ENCODE peak calls at places on chromosomes 1 and 21, in nine cellular contexts. R, E, F, G, Y, S, W, K and H are unnamed samples.

GRCh38 chr1:235069577-235070563 is 58.8 kb downstream of the TOMM20 start:
- DNase-seq in R (peak; percentile 93), E (peak; percentile 78), F (no peak), G (peak; percentile 95), Y (peak; percentile 80), S (peak; percentile 98), W (peak; percentile 82), K (no peak), H (peak; percentile 99)

GRCh38 chr1:2003564-2004131 is at the start of gene CFAP74:
- DNase-seq in R (no peak), E (peak; percentile 30), F (peak; percentile 8), G (no peak), Y (no peak), S (peak; percentile 18), W (no peak), K (no peak), H (no peak)

GRCh38 chr1:11521605-11522399 is 42.8 kb downstream of the DISP3 start:
- DNase-seq in R (no peak), E (no peak), F (no peak), G (no peak), Y (no peak), S (no peak), W (no peak), K (no peak), H (no peak)

GRCh38 chr1:32966900-32967299 is 2.3 kb upstream of the RNF19B start:
- DNase-seq in R (no peak), E (no peak), F (no peak), G (no peak), Y (no peak), S (no peak), W (no peak), K (no peak), H (no peak)

GRCh38 chr1:156359973-156360372 is 9.0 kb upstream of the RHBG start:
- DNase-seq in R (no peak), E (no peak), F (peak; percentile 53), G (no peak), Y (no peak), S (peak; percentile 43), W (no peak), K (no peak), H (peak; percentile 32)

GRCh38 chr1:183590225-183591191 is at the start of gene NCF2:
- DNase-seq in R (no peak), E (no peak), F (no peak), G (no peak), Y (no peak), S (peak; percentile 57), W (no peak), K (no peak), H (peak; percentile 82)

GRCh38 chr1:37265156-37265555 is 209.2 kb upstream of the ZC3H12A start:
- DNase-seq in R (no peak), E (no peak), F (no peak), G (no peak), Y (no peak), S (no peak), W (no peak), K (no peak), H (no peak)

GRCh38 chr1:154517661-154518060 is 15.4 kb upstream of the SHE start:
- DNase-seq in R (no peak), E (no peak), F (no peak), G (no peak), Y (no peak), S (no peak), W (no peak), K (no peak), H (no peak)

GRCh38 chr1:180530501-180530900 is 28.1 kb upstream of the ACBD6 start:
- DNase-seq in R (no peak), E (peak; percentile 39), F (peak; percentile 74), G (no peak), Y (no peak), S (peak; percentile 94), W (no peak), K (no peak), H (peak; percentile 97)

GRCh38 chr21:38716088-38716487 is 89.6 kb upstream of the ETS2 start:
- DNase-seq in R (no peak), E (no peak), F (no peak), G (no peak), Y (no peak), S (no peak), W (no peak), K (no peak), H (no peak)

GRCh38 chr1:14541348-14541747 is 57.1 kb upstream of the KAZN start:
- DNase-seq in R (no peak), E (no peak), F (no peak), G (no peak), Y (no peak), S (no peak), W (no peak), K (no peak), H (no peak)

GRCh38 chr1:116748272-116748671 is 6.0 kb upstream of the CD2 start:
- DNase-seq in R (no peak), E (no peak), F (no peak), G (no peak), Y (no peak), S (no peak), W (no peak), K (no peak), H (no peak)

GRCh38 chr1:95018602-95019369 is 54.0 kb downstream of the ALG14 start:
- DNase-seq in R (peak; percentile 30), E (no peak), F (peak; percentile 47), G (no peak), Y (no peak), S (peak; percentile 69), W (no peak), K (no peak), H (peak; percentile 80)

GRCh38 chr1:169692766-169693460 is 18.5 kb downstream of the SELL start:
- DNase-seq in R (no peak), E (no peak), F (no peak), G (no peak), Y (no peak), S (no peak), W (no peak), K (peak; percentile 83), H (no peak)

GRCh38 chr1:61247881-61248752 is 165.8 kb downstream of the NFIA start:
- DNase-seq in R (no peak), E (no peak), F (peak; percentile 22), G (no peak), Y (no peak), S (no peak), W (no peak), K (no peak), H (no peak)

GRCh38 chr1:107877092-107877491 is 87.9 kb downstream of the VAV3 start:
- DNase-seq in R (no peak), E (no peak), F (peak; percentile 19), G (no peak), Y (no peak), S (peak; percentile 21), W (no peak), K (no peak), H (peak; percentile 78)

GRCh38 chr1:169263059-169263458 is 104.5 kb downstream of the NME7 start:
- DNase-seq in R (no peak), E (no peak), F (no peak), G (no peak), Y (no peak), S (no peak), W (no peak), K (no peak), H (no peak)

GRCh38 chr1:3021233-3021671 is at the start of gene ACTRT2:
- DNase-seq in R (no peak), E (no peak), F (no peak), G (no peak), Y (no peak), S (no peak), W (no peak), K (no peak), H (no peak)

GRCh38 chr1:201659576-201659975 is 120.6 kb downstream of the NAV1 start:
- DNase-seq in R (no peak), E (no peak), F (no peak), G (no peak), Y (no peak), S (no peak), W (no peak), K (no peak), H (no peak)

GRCh38 chr1:228099331-228099732 is 3.8 kb downstream of the C1orf35 start:
- DNase-seq in R (no peak), E (no peak), F (no peak), G (peak; percentile 37), Y (no peak), S (no peak), W (no peak), K (no peak), H (no peak)

GRCh38 chr21:40356644-40357043 is 489.4 kb downstream of the PCP4 start:
- DNase-seq in R (no peak), E (no peak), F (no peak), G (no peak), Y (no peak), S (no peak), W (no peak), K (no peak), H (no peak)
- H3K4me3 ChIP-seq in R (no peak overlapping the region), E (no peak overlapping the region), F (no peak overlapping the region), G (no peak overlapping the region), Y (no peak overlapping the region), S (no peak overlapping the region), W (no peak overlapping the region), K (no peak overlapping the region), H (no peak overlapping the region)

DNA sequence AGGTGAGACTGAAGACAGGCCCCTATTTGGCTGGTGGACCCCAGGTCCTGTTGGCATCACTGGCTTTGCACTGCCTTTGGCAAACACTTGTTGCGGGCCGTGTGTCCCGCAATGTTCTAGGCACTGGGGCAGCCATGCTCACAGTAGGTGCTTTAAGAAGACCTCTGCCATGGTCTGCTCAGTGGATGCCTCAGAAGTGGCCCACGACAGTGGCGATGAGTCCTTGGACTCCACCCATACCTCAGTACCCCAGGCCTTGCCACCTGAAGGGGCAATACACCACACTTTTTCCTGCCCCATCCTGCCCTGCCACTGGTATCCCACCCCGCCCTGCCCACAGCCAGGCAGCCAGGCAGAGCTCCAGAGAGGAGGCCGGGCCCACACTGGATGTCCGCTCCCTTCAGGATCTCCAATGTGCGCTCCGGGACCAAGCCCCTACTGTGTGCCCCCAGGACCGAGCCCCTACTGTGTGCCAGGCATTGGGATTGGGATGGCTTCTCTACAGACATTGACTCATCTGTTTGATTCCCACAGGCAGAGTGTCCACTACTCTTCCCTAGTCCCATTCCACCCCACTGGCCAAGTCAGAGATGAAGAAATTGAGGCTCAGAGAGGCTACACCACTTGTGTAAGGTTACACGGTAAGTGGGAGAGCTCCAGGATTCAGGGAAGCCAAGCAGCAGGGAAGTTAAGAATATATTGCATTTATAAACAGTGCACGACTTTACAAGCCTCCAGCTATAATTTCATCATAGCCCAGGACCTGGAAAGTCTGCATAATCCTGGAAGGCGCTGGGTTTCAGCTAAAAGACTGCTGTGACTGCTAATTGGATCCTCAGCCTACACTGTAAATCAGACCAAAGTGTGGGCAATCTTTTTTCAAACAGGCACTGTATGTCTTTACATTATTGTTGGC is 101.6 kb downstream of the DMRTB1 start:
- DNase-seq in R (no peak), E (no peak), F (peak; percentile 57), G (peak; percentile 43), Y (no peak), S (peak; percentile 44), W (no peak), K (no peak), H (no peak)
- H3K27me3 ChIP-seq in R (no peaks in the 10 kb centered on the region), E (peaks cover 33% of the 10 kb centered on the region), F (no peaks in the 10 kb centered on the region), G (no peaks in the 10 kb centered on the region), Y (no peaks in the 10 kb centered on the region), S (no peaks in the 10 kb centered on the region), W (no peaks in the 10 kb centered on the region), K (no peaks in the 10 kb centered on the region), H (peaks cover 2% of the 10 kb centered on the region)

GRCh38 chr1:168180148-168180524 is 1.4 kb downstream of the TIPRL start:
- DNase-seq in R (no peak), E (no peak), F (no peak), G (no peak), Y (no peak), S (no peak), W (no peak), K (no peak), H (no peak)
- H3K4me3 ChIP-seq in R (no peak overlapping the region), E (peak overlapping the region; percentile 74), F (peak overlapping the region; percentile 98), G (no peak overlapping the region), Y (peak overlapping the region; percentile 82), S (peak overlapping the region; percentile 74), W (peak overlapping the region; percentile 72), K (peak overlapping the region; percentile 64), H (peak overlapping the region; percentile 77)

GRCh38 chr1:4397196-4397595 is 257.2 kb upstream of the AJAP1 start:
- DNase-seq in R (no peak), E (no peak), F (no peak), G (no peak), Y (no peak), S (no peak), W (no peak), K (no peak), H (no peak)
- H3K27me3 ChIP-seq in R (no peaks in the 10 kb centered on the region), E (no peaks in the 10 kb centered on the region), F (no peaks in the 10 kb centered on the region), G (no peaks in the 10 kb centered on the region), Y (no peaks in the 10 kb centered on the region), S (no peaks in the 10 kb centered on the region), W (no peaks in the 10 kb centered on the region), K (no peaks in the 10 kb centered on the region), H (no peaks in the 10 kb centered on the region)